ENCODE peak calls at places on chromosomes 1 and 21, in eight cellular contexts. One of them, this sample, is unnamed.

GRCh38 chr21:41777934-41778815 is 11.3 kb upstream of the RIPK4 start:
- DNase-seq in CD14-positive monocyte: peak
- DNase-seq in LoVo: peak
- DNase-seq in EH: peak
- DNase-seq in AG08395: peak
- DNase-seq in GM03348: peak
- DNase-seq in SW480: peak
- DNase-seq in GM23248: peak
- DNase-seq in this sample: no peak

GRCh38 chr1:52400131-52400530 is 4.1 kb downstream of the ORC1 start:
- DNase-seq in EH: no peak
- DNase-seq in GM23248: no peak
- DNase-seq in CD14-positive monocyte: no peak
- DNase-seq in SW480: no peak
- DNase-seq in AG08395: no peak
- DNase-seq in GM03348: no peak
- DNase-seq in LoVo: no peak
- DNase-seq in this sample: no peak

GRCh38 chr1:15120251-15120945 is 33.1 kb upstream of the TMEM51 start:
- DNase-seq in GM03348: no peak
- DNase-seq in AG08395: no peak
- DNase-seq in EH: no peak
- DNase-seq in SW480: no peak
- DNase-seq in LoVo: no peak
- DNase-seq in CD14-positive monocyte: no peak
- DNase-seq in GM23248: no peak
- DNase-seq in this sample: no peak

GRCh38 chr1:22969224-22969829 is 3.3 kb downstream of the LACTBL1 start:
- DNase-seq in LoVo: peak
- DNase-seq in SW480: peak
- DNase-seq in GM23248: peak
- DNase-seq in AG08395: peak
- DNase-seq in CD14-positive monocyte: no peak
- DNase-seq in EH: peak
- DNase-seq in GM03348: no peak
- DNase-seq in this sample: no peak

GRCh38 chr1:21552715-21553114 is 43.5 kb downstream of the ALPL start:
- DNase-seq in LoVo: no peak
- DNase-seq in GM23248: peak
- DNase-seq in SW480: no peak
- DNase-seq in EH: peak
- DNase-seq in CD14-positive monocyte: no peak
- DNase-seq in AG08395: peak
- DNase-seq in GM03348: peak
- DNase-seq in this sample: no peak

GRCh38 chr1:177255411-177255810 is 84.7 kb downstream of the BRINP2 start:
- DNase-seq in GM23248: peak
- DNase-seq in LoVo: peak
- DNase-seq in CD14-positive monocyte: no peak
- DNase-seq in EH: peak
- DNase-seq in AG08395: no peak
- DNase-seq in SW480: peak
- DNase-seq in GM03348: no peak
- DNase-seq in this sample: no peak

GRCh38 chr1:182802006-182802798 is 12.6 kb downstream of the NPL start:
- DNase-seq in CD14-positive monocyte: no peak
- DNase-seq in AG08395: no peak
- DNase-seq in SW480: no peak
- DNase-seq in EH: no peak
- DNase-seq in LoVo: no peak
- DNase-seq in GM23248: no peak
- DNase-seq in GM03348: no peak
- DNase-seq in this sample: no peak

GRCh38 chr1:101101362-101101761 is 75.8 kb upstream of the DPH5 start:
- DNase-seq in GM23248: peak
- DNase-seq in AG08395: no peak
- DNase-seq in LoVo: no peak
- DNase-seq in CD14-positive monocyte: no peak
- DNase-seq in GM03348: no peak
- DNase-seq in EH: peak
- DNase-seq in SW480: no peak
- DNase-seq in this sample: no peak

GRCh38 chr1:222224576-222224975 is 323.3 kb downstream of the HHIPL2 start:
- DNase-seq in AG08395: no peak
- DNase-seq in GM03348: no peak
- DNase-seq in LoVo: no peak
- DNase-seq in SW480: no peak
- DNase-seq in CD14-positive monocyte: no peak
- DNase-seq in EH: peak
- DNase-seq in GM23248: peak
- DNase-seq in this sample: no peak

GRCh38 chr1:53826367-53826766 is 11.7 kb downstream of the NDC1 start:
- DNase-seq in AG08395: peak
- DNase-seq in GM03348: peak
- DNase-seq in LoVo: no peak
- DNase-seq in EH: peak
- DNase-seq in GM23248: peak
- DNase-seq in CD14-positive monocyte: no peak
- DNase-seq in SW480: no peak
- DNase-seq in this sample: no peak

GRCh38 chr1:227299688-227300087 is 18.6 kb downstream of the CDC42BPA start:
- DNase-seq in GM23248: peak
- DNase-seq in EH: peak
- DNase-seq in AG08395: no peak
- DNase-seq in CD14-positive monocyte: no peak
- DNase-seq in LoVo: peak
- DNase-seq in GM03348: no peak
- DNase-seq in SW480: no peak
- DNase-seq in this sample: no peak

GRCh38 chr1:180939072-180939705 is 26.5 kb downstream of the KIAA1614 start:
- DNase-seq in GM23248: no peak
- DNase-seq in AG08395: no peak
- DNase-seq in EH: no peak
- DNase-seq in LoVo: no peak
- DNase-seq in GM03348: no peak
- DNase-seq in SW480: no peak
- DNase-seq in CD14-positive monocyte: no peak
- DNase-seq in this sample: no peak

GRCh38 chr21:21458124-21458631 is 460.0 kb downstream of the NCAM2 start:
- DNase-seq in GM23248: no peak
- DNase-seq in CD14-positive monocyte: no peak
- DNase-seq in AG08395: no peak
- DNase-seq in LoVo: no peak
- DNase-seq in SW480: no peak
- DNase-seq in EH: no peak
- DNase-seq in GM03348: no peak
- DNase-seq in this sample: no peak

GRCh38 chr21:14486869-14487268 is 59.2 kb downstream of the SAMSN1 start:
- DNase-seq in AG08395: no peak
- DNase-seq in SW480: no peak
- DNase-seq in EH: no peak
- DNase-seq in GM03348: no peak
- DNase-seq in LoVo: no peak
- DNase-seq in CD14-positive monocyte: no peak
- DNase-seq in GM23248: no peak
- DNase-seq in this sample: no peak

GRCh38 chr21:40587786-40588353 is 259.1 kb downstream of the DSCAM start:
- DNase-seq in SW480: no peak
- DNase-seq in GM23248: no peak
- DNase-seq in LoVo: no peak
- DNase-seq in CD14-positive monocyte: no peak
- DNase-seq in EH: no peak
- DNase-seq in GM03348: no peak
- DNase-seq in AG08395: no peak
- DNase-seq in this sample: no peak

GRCh38 chr1:223835754-223836153 is 10.0 kb downstream of the TP53BP2 start:
- DNase-seq in GM23248: no peak
- DNase-seq in EH: peak
- DNase-seq in LoVo: no peak
- DNase-seq in AG08395: no peak
- DNase-seq in CD14-positive monocyte: no peak
- DNase-seq in SW480: no peak
- DNase-seq in GM03348: no peak
- DNase-seq in this sample: no peak

GRCh38 chr1:169941982-169942830 is 48.5 kb upstream of the SCYL3 start:
- DNase-seq in GM03348: peak
- DNase-seq in GM23248: peak
- DNase-seq in EH: peak
- DNase-seq in LoVo: peak
- DNase-seq in SW480: no peak
- DNase-seq in CD14-positive monocyte: no peak
- DNase-seq in AG08395: peak
- DNase-seq in this sample: no peak

GRCh38 chr21:37675202-37675801 is 241.0 kb downstream of the KCNJ6 start:
- DNase-seq in AG08395: peak
- DNase-seq in SW480: peak
- DNase-seq in GM23248: peak
- DNase-seq in CD14-positive monocyte: no peak
- DNase-seq in GM03348: peak
- DNase-seq in LoVo: peak
- DNase-seq in EH: peak
- DNase-seq in this sample: peak

GRCh38 chr1:41581216-41582003 is 96.9 kb upstream of the EDN2 start:
- DNase-seq in AG08395: no peak
- DNase-seq in EH: no peak
- DNase-seq in CD14-positive monocyte: no peak
- DNase-seq in SW480: no peak
- DNase-seq in GM23248: no peak
- DNase-seq in LoVo: no peak
- DNase-seq in GM03348: no peak
- DNase-seq in this sample: peak

GRCh38 chr1:185499986-185500626 is 183.1 kb upstream of the IVNS1ABP start:
- DNase-seq in AG08395: peak
- DNase-seq in EH: peak
- DNase-seq in LoVo: peak
- DNase-seq in GM23248: peak
- DNase-seq in GM03348: peak
- DNase-seq in CD14-positive monocyte: no peak
- DNase-seq in SW480: no peak
- DNase-seq in this sample: no peak

GRCh38 chr1:24910751-24911650 is 19.1 kb downstream of the RUNX3 start:
- DNase-seq in GM23248: no peak
- DNase-seq in AG08395: peak
- DNase-seq in SW480: peak
- DNase-seq in CD14-positive monocyte: no peak
- DNase-seq in EH: peak
- DNase-seq in LoVo: peak
- DNase-seq in GM03348: no peak
- DNase-seq in this sample: peak

GRCh38 chr1:27382950-27383627 is at the start of gene CD164L2:
- DNase-seq in CD14-positive monocyte: no peak
- DNase-seq in AG08395: no peak
- DNase-seq in GM03348: no peak
- DNase-seq in EH: no peak
- DNase-seq in LoVo: peak
- DNase-seq in SW480: peak
- DNase-seq in GM23248: no peak
- DNase-seq in this sample: no peak

GRCh38 chr21:42220138-42220701 is 1.3 kb downstream of the ABCG1 start:
- DNase-seq in GM23248: peak
- DNase-seq in CD14-positive monocyte: peak
- DNase-seq in LoVo: peak
- DNase-seq in GM03348: peak
- DNase-seq in AG08395: peak
- DNase-seq in EH: peak
- DNase-seq in SW480: peak
- DNase-seq in this sample: peak

GRCh38 chr1:54487571-54488050 is 60.4 kb upstream of the ACOT11 start:
- DNase-seq in GM23248: peak
- DNase-seq in CD14-positive monocyte: no peak
- DNase-seq in GM03348: peak
- DNase-seq in SW480: no peak
- DNase-seq in EH: no peak
- DNase-seq in LoVo: no peak
- DNase-seq in AG08395: no peak
- DNase-seq in this sample: no peak

GRCh38 chr1:198151688-198152087 is 5.1 kb upstream of the NEK7 start:
- DNase-seq in EH: peak
- DNase-seq in CD14-positive monocyte: no peak
- DNase-seq in SW480: no peak
- DNase-seq in GM23248: no peak
- DNase-seq in LoVo: no peak
- DNase-seq in GM03348: no peak
- DNase-seq in AG08395: no peak
- DNase-seq in this sample: no peak

GRCh38 chr1:60564856-60565445 is 491.4 kb upstream of the C1orf87 start:
- DNase-seq in SW480: no peak
- DNase-seq in AG08395: no peak
- DNase-seq in CD14-positive monocyte: no peak
- DNase-seq in GM03348: no peak
- DNase-seq in LoVo: no peak
- DNase-seq in GM23248: no peak
- DNase-seq in EH: no peak
- DNase-seq in this sample: no peak

GRCh38 chr1:43560286-43560685 is 29.6 kb downstream of the PTPRF start:
- DNase-seq in AG08395: no peak
- DNase-seq in LoVo: no peak
- DNase-seq in CD14-positive monocyte: no peak
- DNase-seq in SW480: no peak
- DNase-seq in GM03348: no peak
- DNase-seq in GM23248: no peak
- DNase-seq in EH: no peak
- DNase-seq in this sample: no peak

GRCh38 chr1:117237701-117238413 is 27.1 kb upstream of the VTCN1 start:
- DNase-seq in EH: peak
- DNase-seq in AG08395: peak
- DNase-seq in SW480: no peak
- DNase-seq in LoVo: peak
- DNase-seq in GM03348: peak
- DNase-seq in CD14-positive monocyte: no peak
- DNase-seq in GM23248: peak
- DNase-seq in this sample: no peak

GRCh38 chr1:186750250-186750649 is 70.0 kb upstream of the PTGS2 start:
- DNase-seq in GM23248: peak
- DNase-seq in EH: no peak
- DNase-seq in SW480: no peak
- DNase-seq in CD14-positive monocyte: no peak
- DNase-seq in AG08395: peak
- DNase-seq in GM03348: peak
- DNase-seq in LoVo: no peak
- DNase-seq in this sample: no peak

GRCh38 chr1:89363196-89363595 is 663 bp upstream of the GBP6 start:
- DNase-seq in CD14-positive monocyte: no peak
- DNase-seq in SW480: no peak
- DNase-seq in GM23248: peak
- DNase-seq in LoVo: no peak
- DNase-seq in EH: peak
- DNase-seq in GM03348: no peak
- DNase-seq in AG08395: no peak
- DNase-seq in this sample: peak

GRCh38 chr1:200530551-200531261 is 89.8 kb downstream of the KIF14 start:
- DNase-seq in CD14-positive monocyte: no peak
- DNase-seq in LoVo: no peak
- DNase-seq in GM23248: no peak
- DNase-seq in AG08395: no peak
- DNase-seq in GM03348: no peak
- DNase-seq in SW480: no peak
- DNase-seq in EH: no peak
- DNase-seq in this sample: peak

GRCh38 chr1:55071477-55071876 is 32.1 kb downstream of the PCSK9 start:
- DNase-seq in GM03348: peak
- DNase-seq in CD14-positive monocyte: no peak
- DNase-seq in LoVo: peak
- DNase-seq in GM23248: peak
- DNase-seq in SW480: peak
- DNase-seq in AG08395: peak
- DNase-seq in EH: peak
- DNase-seq in this sample: peak

GRCh38 chr1:212129781-212130180 is 94.2 kb downstream of the DTL start:
- DNase-seq in GM23248: no peak
- DNase-seq in GM03348: no peak
- DNase-seq in AG08395: no peak
- DNase-seq in EH: no peak
- DNase-seq in LoVo: no peak
- DNase-seq in SW480: no peak
- DNase-seq in CD14-positive monocyte: no peak
- DNase-seq in this sample: no peak

This sample was measured in activated CD8-positive, alpha-beta memory T cell treated with anti-CD3 and anti-CD28 coated beads, Interleukin-2, amount 10 ng/mL, durations not matched to agents 7 days and 5 days.